ENCODE peak calls at places on chromosomes 3 and 15, in seven cellular contexts. One of them, this sample, is unnamed.

GRCh38 chr3:58021072-58021959 is 13.1 kb downstream of the FLNB start:
- DNase-seq in CD4-positive, alpha-beta memory T cell: no peak
- DNase-seq in left ventricle myocardium inferior: no peak
- DNase-seq in PC-3: peak; percentile 66
- DNase-seq in aorta: no peak
- DNase-seq in uterus: no peak
- DNase-seq in naive thymus-derived CD4-positive, alpha-beta T cell: no peak
- DNase-seq in this sample: no peak

GRCh38 chr15:84588053-84588874 is 12.5 kb upstream of the ZSCAN2 start:
- DNase-seq in CD4-positive, alpha-beta memory T cell: peak; percentile 80
- DNase-seq in left ventricle myocardium inferior: peak; percentile 84
- DNase-seq in PC-3: peak; percentile 91
- DNase-seq in aorta: peak; percentile 90
- DNase-seq in uterus: peak; percentile 87
- DNase-seq in naive thymus-derived CD4-positive, alpha-beta T cell: peak; percentile 77
- DNase-seq in this sample: peak; percentile 93

GRCh38 chr15:67547064-67547463 is 4.6 kb downstream of the MAP2K5 start:
- DNase-seq in CD4-positive, alpha-beta memory T cell: no peak
- DNase-seq in left ventricle myocardium inferior: no peak
- DNase-seq in PC-3: no peak
- DNase-seq in aorta: no peak
- DNase-seq in uterus: no peak
- DNase-seq in naive thymus-derived CD4-positive, alpha-beta T cell: no peak
- DNase-seq in this sample: no peak

GRCh38 chr3:146165370-146165769 is 4.4 kb upstream of the PLOD2 start:
- DNase-seq in CD4-positive, alpha-beta memory T cell: no peak
- DNase-seq in left ventricle myocardium inferior: no peak
- DNase-seq in PC-3: peak; percentile 94
- DNase-seq in aorta: no peak
- DNase-seq in uterus: no peak
- DNase-seq in naive thymus-derived CD4-positive, alpha-beta T cell: no peak
- DNase-seq in this sample: no peak

GRCh38 chr3:138862531-138862923 is 27.8 kb upstream of the PIK3CB start:
- DNase-seq in CD4-positive, alpha-beta memory T cell: no peak
- DNase-seq in left ventricle myocardium inferior: no peak
- DNase-seq in PC-3: no peak
- DNase-seq in aorta: no peak
- DNase-seq in uterus: no peak
- DNase-seq in naive thymus-derived CD4-positive, alpha-beta T cell: no peak
- DNase-seq in this sample: no peak

GRCh38 chr3:15295506-15295905 is 36.9 kb downstream of the SH3BP5 start:
- DNase-seq in CD4-positive, alpha-beta memory T cell: no peak
- DNase-seq in left ventricle myocardium inferior: no peak
- DNase-seq in PC-3: no peak
- DNase-seq in aorta: no peak
- DNase-seq in uterus: peak; percentile 76
- DNase-seq in naive thymus-derived CD4-positive, alpha-beta T cell: no peak
- DNase-seq in this sample: no peak

GRCh38 chr3:43338295-43338694 is 52.0 kb downstream of the SNRK start:
- DNase-seq in CD4-positive, alpha-beta memory T cell: no peak
- DNase-seq in left ventricle myocardium inferior: no peak
- DNase-seq in PC-3: no peak
- DNase-seq in aorta: no peak
- DNase-seq in uterus: no peak
- DNase-seq in naive thymus-derived CD4-positive, alpha-beta T cell: no peak
- DNase-seq in this sample: peak; percentile 14

GRCh38 chr15:78149805-78150751 is 916 bp downstream of the IDH3A start:
- DNase-seq in CD4-positive, alpha-beta memory T cell: no peak
- DNase-seq in left ventricle myocardium inferior: no peak
- DNase-seq in PC-3: peak; percentile 38
- DNase-seq in aorta: no peak
- DNase-seq in uterus: no peak
- DNase-seq in naive thymus-derived CD4-positive, alpha-beta T cell: no peak
- DNase-seq in this sample: no peak

GRCh38 chr15:60827492-60827891 is 348.6 kb upstream of the ICE2 start:
- DNase-seq in CD4-positive, alpha-beta memory T cell: no peak
- DNase-seq in left ventricle myocardium inferior: no peak
- DNase-seq in PC-3: no peak
- DNase-seq in aorta: no peak
- DNase-seq in uterus: no peak
- DNase-seq in naive thymus-derived CD4-positive, alpha-beta T cell: no peak
- DNase-seq in this sample: no peak

GRCh38 chr3:20185364-20185732 is 658 bp downstream of the SGO1 start:
- DNase-seq in CD4-positive, alpha-beta memory T cell: peak; percentile 36
- DNase-seq in left ventricle myocardium inferior: no peak
- DNase-seq in PC-3: peak; percentile 30
- DNase-seq in aorta: no peak
- DNase-seq in uterus: no peak
- DNase-seq in naive thymus-derived CD4-positive, alpha-beta T cell: peak; percentile 11
- DNase-seq in this sample: peak; percentile 16

GRCh38 chr15:65211157-65211982 is at the start of gene CILP:
- DNase-seq in CD4-positive, alpha-beta memory T cell: no peak
- DNase-seq in left ventricle myocardium inferior: peak; percentile 53
- DNase-seq in PC-3: no peak
- DNase-seq in aorta: peak; percentile 56
- DNase-seq in uterus: peak; percentile 57
- DNase-seq in naive thymus-derived CD4-positive, alpha-beta T cell: no peak
- DNase-seq in this sample: peak; percentile 71

GRCh38 chr3:57041674-57042073 is 18.8 kb upstream of the SPATA12 start:
- DNase-seq in CD4-positive, alpha-beta memory T cell: no peak
- DNase-seq in left ventricle myocardium inferior: no peak
- DNase-seq in PC-3: no peak
- DNase-seq in aorta: no peak
- DNase-seq in uterus: no peak
- DNase-seq in naive thymus-derived CD4-positive, alpha-beta T cell: no peak
- DNase-seq in this sample: no peak

GRCh38 chr3:15405448-15406050 is 21.8 kb downstream of the METTL6 start:
- DNase-seq in CD4-positive, alpha-beta memory T cell: peak; percentile 61
- DNase-seq in left ventricle myocardium inferior: no peak
- DNase-seq in PC-3: peak; percentile 72
- DNase-seq in aorta: no peak
- DNase-seq in uterus: peak; percentile 34
- DNase-seq in naive thymus-derived CD4-positive, alpha-beta T cell: peak; percentile 49
- DNase-seq in this sample: peak; percentile 57

GRCh38 chr3:118636841-118637240 is 397.8 kb downstream of the IGSF11 start:
- DNase-seq in CD4-positive, alpha-beta memory T cell: no peak
- DNase-seq in left ventricle myocardium inferior: no peak
- DNase-seq in PC-3: peak; percentile 11
- DNase-seq in aorta: no peak
- DNase-seq in uterus: no peak
- DNase-seq in naive thymus-derived CD4-positive, alpha-beta T cell: no peak
- DNase-seq in this sample: no peak

GRCh38 chr15:63015618-63016017 is 26.9 kb upstream of the TPM1 start:
- DNase-seq in CD4-positive, alpha-beta memory T cell: no peak
- DNase-seq in left ventricle myocardium inferior: no peak
- DNase-seq in PC-3: peak; percentile 17
- DNase-seq in aorta: peak; percentile 72
- DNase-seq in uterus: peak; percentile 31
- DNase-seq in naive thymus-derived CD4-positive, alpha-beta T cell: no peak
- DNase-seq in this sample: no peak

GRCh38 chr3:63976166-63976861 is 47.0 kb downstream of the PSMD6 start:
- DNase-seq in CD4-positive, alpha-beta memory T cell: no peak
- DNase-seq in left ventricle myocardium inferior: no peak
- DNase-seq in PC-3: peak; percentile 47
- DNase-seq in aorta: no peak
- DNase-seq in uterus: peak; percentile 36
- DNase-seq in naive thymus-derived CD4-positive, alpha-beta T cell: no peak
- DNase-seq in this sample: no peak

GRCh38 chr3:63975705-63976104 is 47.6 kb downstream of the PSMD6 start:
- DNase-seq in CD4-positive, alpha-beta memory T cell: no peak
- DNase-seq in left ventricle myocardium inferior: peak; percentile 59
- DNase-seq in PC-3: no peak
- DNase-seq in aorta: peak; percentile 61
- DNase-seq in uterus: peak; percentile 51
- DNase-seq in naive thymus-derived CD4-positive, alpha-beta T cell: no peak
- DNase-seq in this sample: peak; percentile 75

GRCh38 chr3:63972987-63973386 is 50.3 kb downstream of the PSMD6 start:
- DNase-seq in CD4-positive, alpha-beta memory T cell: no peak
- DNase-seq in left ventricle myocardium inferior: no peak
- DNase-seq in PC-3: no peak
- DNase-seq in aorta: no peak
- DNase-seq in uterus: no peak
- DNase-seq in naive thymus-derived CD4-positive, alpha-beta T cell: no peak
- DNase-seq in this sample: no peak

GRCh38 chr3:63973406-63973805 is 49.9 kb downstream of the PSMD6 start:
- DNase-seq in CD4-positive, alpha-beta memory T cell: no peak
- DNase-seq in left ventricle myocardium inferior: no peak
- DNase-seq in PC-3: no peak
- DNase-seq in aorta: no peak
- DNase-seq in uterus: no peak
- DNase-seq in naive thymus-derived CD4-positive, alpha-beta T cell: no peak
- DNase-seq in this sample: no peak

GRCh38 chr3:63974451-63974850 is 48.8 kb downstream of the PSMD6 start:
- DNase-seq in CD4-positive, alpha-beta memory T cell: no peak
- DNase-seq in left ventricle myocardium inferior: no peak
- DNase-seq in PC-3: no peak
- DNase-seq in aorta: no peak
- DNase-seq in uterus: no peak
- DNase-seq in naive thymus-derived CD4-positive, alpha-beta T cell: no peak
- DNase-seq in this sample: no peak
- H3K27ac ChIP-seq in CD4-positive, alpha-beta memory T cell: no peak overlapping the region
- H3K27ac ChIP-seq in left ventricle myocardium inferior: no peak overlapping the region
- H3K27ac ChIP-seq in PC-3: no peak overlapping the region
- H3K27ac ChIP-seq in aorta: no peak overlapping the region
- H3K27ac ChIP-seq in uterus: no peak overlapping the region
- H3K27ac ChIP-seq in naive thymus-derived CD4-positive, alpha-beta T cell: peak overlapping the region; percentile 24
- H3K27ac ChIP-seq in this sample: no peak overlapping the region

GRCh38 chr3:160399347-160400047 is at the start of gene SMC4:
- DNase-seq in CD4-positive, alpha-beta memory T cell: peak; percentile 94
- DNase-seq in left ventricle myocardium inferior: peak; percentile 39
- DNase-seq in PC-3: peak; percentile 95
- DNase-seq in aorta: peak; percentile 67
- DNase-seq in uterus: peak; percentile 83
- DNase-seq in naive thymus-derived CD4-positive, alpha-beta T cell: peak; percentile 93
- DNase-seq in this sample: peak; percentile 96

GRCh38 chr3:160400048-160400630 is 689 bp downstream of the SMC4 start:
- DNase-seq in CD4-positive, alpha-beta memory T cell: no peak
- DNase-seq in left ventricle myocardium inferior: peak; percentile 40
- DNase-seq in PC-3: peak; percentile 21
- DNase-seq in aorta: peak; percentile 69
- DNase-seq in uterus: peak; percentile 26
- DNase-seq in naive thymus-derived CD4-positive, alpha-beta T cell: no peak
- DNase-seq in this sample: peak; percentile 77

GRCh38 chr3:160401301-160402095 is 2.0 kb downstream of the SMC4 start:
- DNase-seq in CD4-positive, alpha-beta memory T cell: peak; percentile 4
- DNase-seq in left ventricle myocardium inferior: no peak
- DNase-seq in PC-3: peak; percentile 67
- DNase-seq in aorta: peak; percentile 50
- DNase-seq in uterus: no peak
- DNase-seq in naive thymus-derived CD4-positive, alpha-beta T cell: no peak
- DNase-seq in this sample: peak; percentile 41

GRCh38 chr3:160402249-160403027 is 3.0 kb downstream of the SMC4 start:
- DNase-seq in CD4-positive, alpha-beta memory T cell: no peak
- DNase-seq in left ventricle myocardium inferior: no peak
- DNase-seq in PC-3: no peak
- DNase-seq in aorta: no peak
- DNase-seq in uterus: no peak
- DNase-seq in naive thymus-derived CD4-positive, alpha-beta T cell: no peak
- DNase-seq in this sample: no peak

GRCh38 chr3:160400631-160401150 is 1.2 kb downstream of the SMC4 start:
- DNase-seq in CD4-positive, alpha-beta memory T cell: peak; percentile 21
- DNase-seq in left ventricle myocardium inferior: peak; percentile 21
- DNase-seq in PC-3: peak; percentile 18
- DNase-seq in aorta: peak; percentile 52
- DNase-seq in uterus: no peak
- DNase-seq in naive thymus-derived CD4-positive, alpha-beta T cell: peak; percentile 19
- DNase-seq in this sample: peak; percentile 69
- H3K27ac ChIP-seq in CD4-positive, alpha-beta memory T cell: peak overlapping the region; percentile 91
- H3K27ac ChIP-seq in left ventricle myocardium inferior: peak overlapping the region; percentile 88
- H3K27ac ChIP-seq in PC-3: peak overlapping the region; percentile 93
- H3K27ac ChIP-seq in aorta: peak overlapping the region; percentile 61
- H3K27ac ChIP-seq in uterus: peak overlapping the region; percentile 93
- H3K27ac ChIP-seq in naive thymus-derived CD4-positive, alpha-beta T cell: peak overlapping the region; percentile 88
- H3K27ac ChIP-seq in this sample: peak overlapping the region; percentile 92

GRCh38 chr3:101252897-101253296 is 67.5 kb downstream of the IMPG2 start:
- DNase-seq in CD4-positive, alpha-beta memory T cell: no peak
- DNase-seq in left ventricle myocardium inferior: no peak
- DNase-seq in PC-3: no peak
- DNase-seq in aorta: no peak
- DNase-seq in uterus: no peak
- DNase-seq in naive thymus-derived CD4-positive, alpha-beta T cell: no peak
- DNase-seq in this sample: no peak
- H3K27ac ChIP-seq in CD4-positive, alpha-beta memory T cell: no peak overlapping the region
- H3K27ac ChIP-seq in left ventricle myocardium inferior: no peak overlapping the region
- H3K27ac ChIP-seq in PC-3: peak overlapping the region; percentile 3
- H3K27ac ChIP-seq in aorta: no peak overlapping the region
- H3K27ac ChIP-seq in uterus: peak overlapping the region; percentile 26
- H3K27ac ChIP-seq in naive thymus-derived CD4-positive, alpha-beta T cell: no peak overlapping the region
- H3K27ac ChIP-seq in this sample: no peak overlapping the region

GRCh38 chr3:188209740-188210139 is 55.8 kb downstream of the LPP start:
- DNase-seq in CD4-positive, alpha-beta memory T cell: no peak
- DNase-seq in left ventricle myocardium inferior: no peak
- DNase-seq in PC-3: no peak
- DNase-seq in aorta: no peak
- DNase-seq in uterus: no peak
- DNase-seq in naive thymus-derived CD4-positive, alpha-beta T cell: no peak
- DNase-seq in this sample: no peak

GRCh38 chr3:188211476-188211875 is 57.5 kb downstream of the LPP start:
- DNase-seq in CD4-positive, alpha-beta memory T cell: no peak
- DNase-seq in left ventricle myocardium inferior: no peak
- DNase-seq in PC-3: no peak
- DNase-seq in aorta: peak; percentile 50
- DNase-seq in uterus: no peak
- DNase-seq in naive thymus-derived CD4-positive, alpha-beta T cell: no peak
- DNase-seq in this sample: no peak

GRCh38 chr3:188206787-188207186 is 52.8 kb downstream of the LPP start:
- DNase-seq in CD4-positive, alpha-beta memory T cell: no peak
- DNase-seq in left ventricle myocardium inferior: no peak
- DNase-seq in PC-3: no peak
- DNase-seq in aorta: no peak
- DNase-seq in uterus: no peak
- DNase-seq in naive thymus-derived CD4-positive, alpha-beta T cell: no peak
- DNase-seq in this sample: no peak

GRCh38 chr3:188207941-188208750 is 54.2 kb downstream of the LPP start:
- DNase-seq in CD4-positive, alpha-beta memory T cell: no peak
- DNase-seq in left ventricle myocardium inferior: no peak
- DNase-seq in PC-3: no peak
- DNase-seq in aorta: no peak
- DNase-seq in uterus: no peak
- DNase-seq in naive thymus-derived CD4-positive, alpha-beta T cell: no peak
- DNase-seq in this sample: no peak

GRCh38 chr3:188208751-188209433 is 54.9 kb downstream of the LPP start:
- DNase-seq in CD4-positive, alpha-beta memory T cell: no peak
- DNase-seq in left ventricle myocardium inferior: no peak
- DNase-seq in PC-3: no peak
- DNase-seq in aorta: no peak
- DNase-seq in uterus: no peak
- DNase-seq in naive thymus-derived CD4-positive, alpha-beta T cell: no peak
- DNase-seq in this sample: no peak
- H3K27ac ChIP-seq in CD4-positive, alpha-beta memory T cell: no peak overlapping the region
- H3K27ac ChIP-seq in left ventricle myocardium inferior: peak overlapping the region; percentile 81
- H3K27ac ChIP-seq in PC-3: no peak overlapping the region
- H3K27ac ChIP-seq in aorta: peak overlapping the region; percentile 79
- H3K27ac ChIP-seq in uterus: peak overlapping the region; percentile 92
- H3K27ac ChIP-seq in naive thymus-derived CD4-positive, alpha-beta T cell: no peak overlapping the region
- H3K27ac ChIP-seq in this sample: peak overlapping the region; percentile 34

DNA sequence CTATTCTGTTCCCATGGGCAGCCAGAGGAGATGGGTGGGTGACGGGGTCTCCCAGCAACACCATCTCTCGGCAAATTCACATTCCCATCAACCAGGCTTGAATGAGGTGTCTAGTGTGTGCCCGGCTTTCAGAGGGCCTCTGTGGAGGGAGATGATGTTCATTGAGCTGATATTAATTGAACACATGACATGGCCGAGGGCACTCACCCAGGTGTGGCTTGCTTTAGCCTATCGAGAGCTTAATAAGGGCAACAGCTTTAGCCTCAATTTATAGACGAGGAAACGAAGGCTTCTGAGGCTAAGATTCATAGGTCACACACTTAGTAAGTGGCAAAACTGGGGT is 287.9 kb downstream of the UACA start:
- DNase-seq in CD4-positive, alpha-beta memory T cell: no peak
- DNase-seq in left ventricle myocardium inferior: no peak
- DNase-seq in PC-3: no peak
- DNase-seq in aorta: no peak
- DNase-seq in uterus: no peak
- DNase-seq in naive thymus-derived CD4-positive, alpha-beta T cell: no peak
- DNase-seq in this sample: no peak
- H3K27ac ChIP-seq in CD4-positive, alpha-beta memory T cell: no peak overlapping the region
- H3K27ac ChIP-seq in left ventricle myocardium inferior: peak overlapping the region; percentile 47
- H3K27ac ChIP-seq in PC-3: peak overlapping the region; percentile 93
- H3K27ac ChIP-seq in aorta: peak overlapping the region; percentile 97
- H3K27ac ChIP-seq in uterus: peak overlapping the region; percentile 51
- H3K27ac ChIP-seq in naive thymus-derived CD4-positive, alpha-beta T cell: no peak overlapping the region
- H3K27ac ChIP-seq in this sample: no peak overlapping the region